ENCODE peak calls at places on chromosomes 12 and 14, in ten cellular contexts. N, Z, T, J, I, E, G, M, X and V are unnamed samples. For H3K4me1, the result is how much of the 10 kb centered on the place peaks cover.

GRCh38 chr12:124286414-124286813 is 8.5 kb upstream of the RFLNA start:
- DNase-seq in N (no peak), Z (no peak), T (no peak), J (no peak), I (no peak), E (no peak), G (peak), M (no peak), X (no peak), V (no peak)

GRCh38 chr12:6333566-6333965 is 8.3 kb downstream of the TNFRSF1A start:
- DNase-seq in N (no peak), Z (no peak), T (no peak), J (no peak), I (no peak), E (no peak), G (no peak), M (no peak), X (peak), V (no peak)

GRCh38 chr14:77615231-77616132 is 955 bp downstream of the SPTLC2 start:
- DNase-seq in N (no peak), Z (no peak), T (no peak), J (no peak), I (no peak), E (no peak), G (peak), M (no peak), X (peak), V (no peak)

GRCh38 chr12:47023311-47023710 is 56.1 kb upstream of the PCED1B start:
- DNase-seq in N (no peak), Z (no peak), T (no peak), J (no peak), I (no peak), E (no peak), G (no peak), M (no peak), X (no peak), V (no peak)

GRCh38 chr14:80996049-80996901 is 40.9 kb downstream of the TSHR start:
- DNase-seq in N (no peak), Z (peak), T (no peak), J (no peak), I (no peak), E (peak), G (peak), M (peak), X (peak), V (peak)

GRCh38 chr12:89733579-89734201 is 25.1 kb upstream of the ATP2B1 start:
- DNase-seq in N (no peak), Z (no peak), T (no peak), J (no peak), I (no peak), E (no peak), G (no peak), M (no peak), X (peak), V (no peak)

GRCh38 chr14:52919971-52920370 is 30.9 kb downstream of the FERMT2 start:
- DNase-seq in N (no peak), Z (no peak), T (no peak), J (no peak), I (no peak), E (no peak), G (no peak), M (no peak), X (no peak), V (no peak)

GRCh38 chr12:47419500-47419899 is 286.3 kb downstream of the RPAP3 start:
- DNase-seq in N (no peak), Z (no peak), T (no peak), J (no peak), I (no peak), E (no peak), G (no peak), M (no peak), X (no peak), V (no peak)

GRCh38 chr14:69860221-69860620 is 19.0 kb upstream of the SMOC1 start:
- DNase-seq in N (no peak), Z (no peak), T (no peak), J (no peak), I (no peak), E (no peak), G (no peak), M (no peak), X (no peak), V (no peak)

GRCh38 chr12:104121001-104121400 is 17.0 kb downstream of the NFYB start:
- DNase-seq in N (no peak), Z (peak), T (no peak), J (no peak), I (no peak), E (no peak), G (no peak), M (no peak), X (no peak), V (no peak)

DNA sequence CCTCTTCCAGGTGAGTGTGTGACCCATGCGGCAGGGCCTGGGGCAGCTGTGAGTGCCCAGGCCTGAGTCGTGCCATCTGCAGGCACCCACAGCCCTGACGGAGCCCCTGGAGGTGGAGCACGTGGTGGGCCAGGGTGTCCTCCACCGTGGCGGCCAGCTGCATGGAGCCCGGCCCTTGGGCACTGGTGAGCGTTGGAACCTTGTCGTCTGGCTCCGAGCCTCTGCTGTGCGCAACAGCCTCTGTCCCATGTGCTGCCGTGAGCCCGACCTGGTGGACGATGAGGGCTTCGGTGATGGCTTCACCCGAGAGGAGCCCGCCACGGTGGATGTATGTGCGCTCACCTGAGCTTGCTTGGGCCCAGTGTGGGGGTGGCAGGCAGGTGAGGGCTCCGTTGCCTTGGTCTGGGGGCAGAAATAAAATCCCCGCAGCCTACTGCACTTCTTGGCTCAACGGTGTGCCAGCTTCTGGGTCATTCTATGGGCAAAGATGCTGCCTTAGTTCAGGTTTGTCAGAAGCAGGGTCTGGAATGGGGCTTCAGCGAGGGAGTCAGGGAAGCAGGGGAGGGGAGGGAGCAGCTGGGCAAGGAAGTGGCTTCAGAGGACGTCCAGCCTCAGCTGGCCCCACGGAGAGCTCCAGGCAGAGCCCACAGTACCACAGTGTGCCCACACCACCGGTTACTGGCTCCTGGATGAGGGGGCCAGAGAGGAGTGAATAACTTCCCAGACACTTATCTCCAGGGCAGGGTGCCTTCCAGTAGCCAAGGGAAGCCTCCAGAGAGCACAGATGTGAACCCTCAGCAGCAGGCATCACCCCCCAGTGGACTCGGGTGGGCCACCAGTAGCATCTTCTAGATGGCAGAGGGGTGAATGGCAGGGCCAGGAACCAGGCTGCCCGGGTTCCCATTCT is 1.2 kb upstream of the ARL6IP4 start:
- DNase-seq in N (no peak), Z (no peak), T (peak), J (no peak), I (no peak), E (no peak), G (no peak), M (no peak), X (no peak), V (peak)
- H3K4me1 ChIP-seq in N (half or more), Z (under half), T (under half), J (under half), I (half or more), E (under half), G (under half), M (under half), X (half or more), V (half or more)

DNA sequence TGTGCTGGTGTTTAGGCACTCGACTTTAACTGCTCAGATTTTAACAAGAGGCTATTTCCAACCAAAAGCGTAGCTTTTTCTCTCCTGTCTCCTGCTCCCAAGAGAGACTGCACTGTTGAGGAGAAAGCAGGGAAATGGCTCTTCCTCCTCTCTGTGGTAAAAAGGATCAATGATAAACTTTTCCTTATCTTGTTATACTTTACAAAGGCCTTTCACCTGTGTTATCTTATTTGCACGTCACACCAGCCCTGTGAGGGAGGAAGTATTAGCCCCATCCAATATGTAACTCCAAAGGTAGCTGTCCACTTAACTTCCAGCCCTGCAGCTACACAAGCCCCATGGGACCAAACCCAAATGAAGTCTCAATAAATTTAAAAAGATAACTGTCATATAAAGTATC is 32.9 kb upstream of the ZFP36L1 start:
- DNase-seq in N (no peak), Z (no peak), T (no peak), J (no peak), I (no peak), E (no peak), G (peak), M (no peak), X (no peak), V (no peak)
- H3K4me1 ChIP-seq in N (under half), Z (under half), T (under half), J (under half), I (under half), E (under half), G (under half), M (under half), X (under half), V (under half)

GRCh38 chr14:57875296-57875695 is 9.4 kb upstream of the SLC35F4 start:
- DNase-seq in N (no peak), Z (no peak), T (no peak), J (no peak), I (no peak), E (no peak), G (no peak), M (no peak), X (no peak), V (no peak)

GRCh38 chr14:57866199-57866755 is 385 bp upstream of the SLC35F4 start:
- DNase-seq in N (no peak), Z (no peak), T (peak), J (no peak), I (no peak), E (no peak), G (no peak), M (no peak), X (no peak), V (no peak)

GRCh38 chr14:57869530-57870088 is 3.7 kb upstream of the SLC35F4 start:
- DNase-seq in N (no peak), Z (no peak), T (no peak), J (no peak), I (no peak), E (no peak), G (no peak), M (no peak), X (no peak), V (no peak)

GRCh38 chr14:57871487-57872080 is 5.7 kb upstream of the SLC35F4 start:
- DNase-seq in N (no peak), Z (peak), T (peak), J (peak), I (no peak), E (peak), G (peak), M (no peak), X (no peak), V (no peak)

GRCh38 chr14:57870686-57871457 is 5.0 kb upstream of the SLC35F4 start:
- DNase-seq in N (no peak), Z (no peak), T (peak), J (no peak), I (no peak), E (no peak), G (no peak), M (no peak), X (no peak), V (no peak)
- H3K4me1 ChIP-seq in N (under half), Z (under half), T (under half), J (under half), I (under half), E (under half), G (under half), M (under half), X (under half), V (under half)

GRCh38 chr14:102654298-102654697 is 61.8 kb downstream of the RCOR1 start:
- DNase-seq in N (no peak), Z (no peak), T (no peak), J (no peak), I (no peak), E (no peak), G (no peak), M (no peak), X (no peak), V (no peak)

GRCh38 chr14:102663031-102663430 is 70.6 kb downstream of the RCOR1 start:
- DNase-seq in N (no peak), Z (no peak), T (peak), J (peak), I (no peak), E (no peak), G (no peak), M (no peak), X (no peak), V (no peak)

GRCh38 chr14:102655154-102655553 is 62.7 kb downstream of the RCOR1 start:
- DNase-seq in N (no peak), Z (peak), T (no peak), J (no peak), I (no peak), E (no peak), G (peak), M (no peak), X (no peak), V (no peak)

GRCh38 chr14:102661614-102662013 is 69.2 kb downstream of the RCOR1 start:
- DNase-seq in N (no peak), Z (no peak), T (no peak), J (no peak), I (no peak), E (no peak), G (peak), M (no peak), X (no peak), V (no peak)

DNA sequence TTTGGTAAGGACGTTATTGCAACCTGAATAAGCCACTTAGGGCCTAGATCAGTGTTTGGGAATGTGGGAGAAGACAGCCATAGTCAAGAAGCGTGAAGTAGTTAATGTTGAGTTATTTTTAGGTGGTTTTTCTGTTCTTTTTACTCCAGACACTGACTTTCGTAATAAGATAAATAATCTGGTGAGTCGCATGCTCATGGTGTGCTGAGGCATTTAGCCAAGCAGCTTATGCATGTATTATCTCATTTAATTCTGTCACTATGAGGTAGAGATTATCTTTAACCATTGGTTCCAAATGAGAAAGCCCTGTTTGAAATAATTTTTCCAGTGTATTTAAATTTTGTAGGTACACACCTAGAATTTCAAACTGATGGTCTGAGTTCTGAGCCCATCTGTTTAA is 67.3 kb downstream of the RCOR1 start:
- DNase-seq in N (no peak), Z (peak), T (no peak), J (no peak), I (no peak), E (no peak), G (no peak), M (no peak), X (no peak), V (no peak)
- H3K4me1 ChIP-seq in N (under half), Z (under half), T (under half), J (under half), I (under half), E (under half), G (under half), M (under half), X (under half), V (under half)

GRCh38 chr14:60951781-60952435 is 29.0 kb downstream of the TRMT5 start:
- DNase-seq in N (no peak), Z (no peak), T (no peak), J (no peak), I (no peak), E (no peak), G (no peak), M (no peak), X (no peak), V (no peak)
- H3K4me1 ChIP-seq in N (under half), Z (under half), T (under half), J (under half), I (under half), E (under half), G (under half), M (under half), X (under half), V (under half)

GRCh38 chr12:8036366-8036765 is 3.9 kb downstream of the FOXJ2 start:
- DNase-seq in N (no peak), Z (no peak), T (no peak), J (no peak), I (no peak), E (no peak), G (no peak), M (no peak), X (no peak), V (no peak)

GRCh38 chr12:8037947-8038346 is 5.4 kb downstream of the FOXJ2 start:
- DNase-seq in N (no peak), Z (no peak), T (peak), J (no peak), I (no peak), E (no peak), G (no peak), M (no peak), X (no peak), V (no peak)

GRCh38 chr12:8038659-8039114 is 6.2 kb downstream of the FOXJ2 start:
- DNase-seq in N (peak), Z (peak), T (peak), J (peak), I (no peak), E (no peak), G (peak), M (peak), X (no peak), V (no peak)

GRCh38 chr12:8035440-8036010 is 3.0 kb downstream of the FOXJ2 start:
- DNase-seq in N (no peak), Z (no peak), T (peak), J (no peak), I (no peak), E (no peak), G (no peak), M (no peak), X (no peak), V (no peak)

DNA sequence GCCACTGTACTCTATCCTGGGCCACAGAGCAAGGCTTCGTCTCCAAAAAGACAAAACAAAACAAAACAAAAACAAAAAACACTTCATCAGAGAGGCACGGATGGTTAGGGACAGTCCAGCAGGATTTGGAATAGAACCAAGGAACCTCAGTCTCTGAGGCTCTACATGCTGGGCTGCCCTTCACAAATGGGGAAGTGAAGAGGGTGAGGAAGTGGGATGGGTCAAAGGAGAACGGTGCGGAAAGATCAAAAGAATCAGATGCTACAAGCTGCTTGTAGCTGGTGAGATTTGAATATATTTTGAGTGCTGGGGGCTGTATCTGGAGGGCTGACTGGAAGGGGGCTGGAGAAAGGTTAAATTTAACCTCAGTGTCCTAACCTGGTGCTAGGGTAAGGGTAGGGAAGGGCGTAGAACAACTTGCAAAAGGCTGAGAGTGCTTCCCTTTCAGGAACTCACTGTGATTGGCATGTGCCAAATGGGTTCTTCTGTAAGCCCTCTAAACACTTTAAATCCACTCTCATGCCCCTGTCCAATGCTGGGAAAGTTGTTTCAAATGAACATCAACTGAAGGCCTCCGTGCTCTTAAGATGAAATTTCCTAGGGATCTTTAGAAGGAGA is 4.6 kb downstream of the FOXJ2 start:
- DNase-seq in N (no peak), Z (no peak), T (no peak), J (no peak), I (no peak), E (no peak), G (peak), M (no peak), X (no peak), V (no peak)
- H3K4me1 ChIP-seq in N (half or more), Z (under half), T (under half), J (under half), I (half or more), E (under half), G (under half), M (under half), X (half or more), V (half or more)

GRCh38 chr14:61504841-61505340 is 183.5 kb downstream of the PRKCH start:
- DNase-seq in N (no peak), Z (no peak), T (no peak), J (no peak), I (no peak), E (no peak), G (no peak), M (no peak), X (peak), V (no peak)
- H3K4me1 ChIP-seq in N (under half), Z (under half), T (under half), J (under half), I (under half), E (under half), G (under half), M (under half), X (half or more), V (under half)

DNA sequence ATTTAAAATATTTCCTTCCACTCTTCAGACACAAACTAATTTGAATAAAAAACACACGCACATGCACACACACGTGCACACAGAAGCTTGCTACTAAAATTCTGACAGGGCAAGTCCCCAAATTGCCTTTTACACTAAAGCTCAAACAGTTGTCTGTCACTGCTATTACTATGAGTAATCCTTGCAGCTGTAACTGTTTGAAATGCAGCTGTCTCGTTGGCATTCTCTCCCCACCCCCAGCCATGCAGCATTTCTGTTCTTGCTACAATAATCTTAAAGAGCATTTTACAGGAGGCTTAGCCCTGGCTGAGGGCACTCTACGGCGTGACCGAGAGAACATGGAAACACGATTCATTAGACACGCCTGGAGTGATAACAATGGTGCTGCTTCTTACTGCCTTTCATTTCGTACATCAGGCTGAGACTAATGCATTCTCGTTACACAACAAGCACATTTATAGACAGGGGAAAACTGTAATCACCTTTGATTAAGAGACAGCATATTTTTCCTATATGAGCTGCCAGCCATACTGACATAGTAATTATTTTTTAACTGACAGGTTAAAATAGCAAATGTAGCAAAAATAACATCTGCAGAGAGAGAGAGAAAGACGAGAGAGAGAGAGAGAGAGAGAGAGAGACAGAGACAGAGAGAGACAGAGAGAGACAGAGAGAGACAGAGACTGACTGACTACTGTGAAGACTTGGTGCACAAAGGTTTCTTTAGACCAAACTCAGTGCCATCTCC is 153.8 kb downstream of the MED13L start:
- DNase-seq in N (peak), Z (peak), T (peak), J (no peak), I (no peak), E (no peak), G (peak), M (no peak), X (no peak), V (no peak)
- H3K4me1 ChIP-seq in N (half or more), Z (half or more), T (under half), J (under half), I (half or more), E (under half), G (under half), M (under half), X (under half), V (under half)

DNA sequence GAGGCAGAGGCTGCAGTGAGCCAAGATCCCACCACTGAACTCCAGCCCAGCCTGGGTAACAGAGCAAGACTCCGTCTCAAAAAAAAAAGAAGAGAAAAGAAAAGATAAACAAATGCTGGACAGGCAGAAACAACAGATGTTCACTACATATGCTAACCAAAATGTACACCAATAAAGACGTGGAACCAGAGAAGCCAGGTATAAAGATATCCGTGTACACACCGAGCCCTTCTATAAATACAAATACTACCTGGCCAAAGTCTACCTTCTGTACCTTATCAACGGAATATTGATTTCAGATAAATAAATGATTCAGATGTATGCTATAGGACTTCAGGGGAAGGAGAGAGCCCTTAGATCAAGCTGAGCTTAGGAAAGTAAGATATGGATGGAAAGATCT is 10.8 kb upstream of the KRT8 start:
- DNase-seq in N (no peak), Z (no peak), T (no peak), J (no peak), I (no peak), E (no peak), G (peak), M (no peak), X (no peak), V (no peak)
- H3K4me1 ChIP-seq in N (under half), Z (under half), T (under half), J (under half), I (under half), E (under half), G (under half), M (under half), X (under half), V (under half)